ENCODE peak calls at places on chromosomes 4 and X, in six cellular contexts. P, O, D, E, V and K are unnamed samples.

GRCh38 chr4:31984872-31985271 is 1264.7 kb downstream of the PCDH7 start:
- DNase-seq in P (no peak), O (no peak), D (no peak), E (no peak), V (no peak), K (peak)

GRCh38 chr4:128322311-128322710 is 34.7 kb upstream of the PGRMC2 start:
- DNase-seq in P (peak), O (peak), D (no peak), E (no peak), V (no peak), K (peak)

GRCh38 chrX:101442095-101442494 is 34.1 kb downstream of the HNRNPH2 start:
- DNase-seq in P (no peak), O (no peak), D (no peak), E (no peak), V (no peak), K (no peak)

GRCh38 chrX:25131055-25131454 is 115.3 kb upstream of the ARX start:
- DNase-seq in P (peak), O (no peak), D (no peak), E (no peak), V (no peak), K (peak)

GRCh38 chrX:152418025-152418424 is 33.1 kb downstream of the GABRA3 start:
- DNase-seq in P (no peak), O (no peak), D (no peak), E (no peak), V (no peak), K (no peak)

GRCh38 chr4:123597586-123597985 is 201.0 kb downstream of the SPRY1 start:
- DNase-seq in P (peak), O (no peak), D (no peak), E (peak), V (no peak), K (peak)

GRCh38 chr4:157014621-157015591 is 43.3 kb upstream of the PDGFC start:
- DNase-seq in P (peak), O (peak), D (no peak), E (peak), V (no peak), K (peak)

GRCh38 chrX:100830143-100830542 is 10.0 kb downstream of the CSTF2 start:
- DNase-seq in P (no peak), O (no peak), D (no peak), E (no peak), V (no peak), K (no peak)

GRCh38 chr4:25667931-25668557 is 12.4 kb downstream of the SLC34A2 start:
- DNase-seq in P (no peak), O (no peak), D (no peak), E (no peak), V (no peak), K (no peak)

DNA sequence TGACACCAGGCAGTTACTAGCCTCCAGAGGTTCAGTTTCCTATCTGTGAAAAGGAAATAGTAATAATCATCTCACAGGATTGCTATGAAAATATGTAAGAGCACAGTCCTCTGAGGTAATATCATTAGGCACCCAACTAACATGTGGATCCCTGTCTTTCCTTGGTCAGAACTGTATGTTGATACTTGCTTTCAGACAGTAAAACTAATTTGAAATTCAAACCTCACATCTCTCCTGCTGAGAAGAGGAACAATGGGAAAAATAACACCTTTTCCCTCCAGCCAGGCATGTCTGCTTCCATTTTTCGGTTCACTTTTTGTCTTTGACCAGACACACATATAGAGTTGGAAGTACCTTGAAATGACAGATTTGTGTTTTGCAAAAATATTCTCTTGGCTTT is 262.7 kb downstream of the IL15 start:
- DNase-seq in P (peak), O (no peak), D (no peak), E (no peak), V (no peak), K (no peak)
- H3K4me3 ChIP-seq in P (no peak), O (no peak), D (no peak), E (no peak), V (no peak), K (no peak)

GRCh38 chrX:2608638-2609430 is 82.3 kb upstream of the CD99 start:
- DNase-seq in P (peak), O (peak), D (peak), E (peak), V (peak), K (peak)
- H3K4me3 ChIP-seq in P (peak), O (peak), D (peak), E (peak), V (peak), K (peak)

DNA sequence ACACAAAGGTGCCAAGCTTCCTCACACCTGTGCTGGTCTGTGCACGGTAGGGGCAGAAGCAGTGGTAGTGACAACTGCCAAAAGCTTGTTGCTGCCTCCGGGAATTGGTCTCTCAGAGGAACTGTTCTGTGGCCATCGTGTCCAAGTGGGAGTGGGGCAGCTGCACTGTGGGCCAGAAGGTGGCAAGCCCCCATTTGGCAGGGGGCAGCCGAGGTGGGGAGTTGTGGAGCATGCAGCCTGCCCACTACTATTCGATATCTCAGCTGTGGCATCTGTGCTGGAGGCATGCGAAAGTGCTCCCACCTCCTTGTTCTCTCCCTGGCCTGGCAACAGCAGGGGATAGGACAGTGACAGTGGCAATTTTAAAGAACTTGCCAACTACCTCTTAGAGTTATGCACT is 192.8 kb downstream of the TBX22 start:
- DNase-seq in P (no peak), O (no peak), D (no peak), E (no peak), V (no peak), K (no peak)
- H3K4me3 ChIP-seq in P (no peak), O (no peak), D (no peak), E (no peak), V (no peak), K (no peak)

GRCh38 chrX:56728321-56728720 is 722 bp upstream of the NBDY start:
- DNase-seq in P (no peak), O (no peak), D (no peak), E (no peak), V (no peak), K (peak)
- H3K4me3 ChIP-seq in P (no peak), O (peak), D (no peak), E (peak), V (no peak), K (no peak)

GRCh38 chr4:52251864-52252263 is 200.8 kb downstream of the SPATA18 start:
- DNase-seq in P (no peak), O (no peak), D (no peak), E (no peak), V (no peak), K (no peak)

GRCh38 chr4:52249583-52249982 is 198.5 kb downstream of the SPATA18 start:
- DNase-seq in P (no peak), O (no peak), D (no peak), E (no peak), V (no peak), K (no peak)

GRCh38 chr4:52248836-52249235 is 197.7 kb downstream of the SPATA18 start:
- DNase-seq in P (no peak), O (peak), D (no peak), E (no peak), V (no peak), K (peak)

GRCh38 chr4:52250124-52250523 is 199.0 kb downstream of the SPATA18 start:
- DNase-seq in P (no peak), O (no peak), D (peak), E (no peak), V (no peak), K (no peak)

DNA sequence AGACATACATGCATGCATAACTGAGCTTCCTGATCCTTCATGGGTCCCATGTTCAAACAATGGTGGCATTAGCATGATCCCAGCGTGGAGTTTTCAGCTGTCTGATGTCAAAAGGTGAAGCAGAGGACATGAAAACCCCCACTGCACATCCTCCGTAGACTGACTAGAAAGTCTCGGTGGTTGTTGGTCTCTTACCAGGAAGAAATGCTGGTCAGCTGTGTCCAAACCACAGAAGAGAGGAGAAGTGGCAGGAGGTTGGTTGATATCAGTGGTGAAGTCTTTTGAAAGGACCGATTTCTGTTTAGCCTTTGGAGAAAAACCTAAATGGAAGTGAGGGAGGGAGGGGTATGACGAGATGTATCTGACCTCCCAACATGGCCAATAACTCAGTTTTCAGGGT is 201.9 kb downstream of the SPATA18 start:
- DNase-seq in P (no peak), O (no peak), D (no peak), E (no peak), V (no peak), K (no peak)
- H3K4me3 ChIP-seq in P (no peak), O (no peak), D (no peak), E (no peak), V (no peak), K (no peak)